ENCODE peak calls at places on chromosomes 11 and 22, in six cellular contexts. B is K562, U is A549, Z is endothelial cell of umbilical vein, H is GM12878, Y is HepG2. G is an unnamed sample.
A peak's percentile ranks its signal among the peaks of the same experiment; 100 is the strongest.

GRCh38 chr11:34978236-34979191 is 62.1 kb downstream of the PDHX start:
- DNase-seq in B (no peak), U (no peak), Z (no peak), H (no peak), Y (no peak), G (no peak)

GRCh38 chr11:96338910-96339703 is 3.9 kb downstream of the MAML2 start:
- DNase-seq in B (peak; percentile 17), U (no peak), Z (peak; percentile 54), H (peak; percentile 87), Y (peak; percentile 25), G (peak; percentile 88)

GRCh38 chr11:64562723-64563351 is 28.2 kb upstream of the SLC22A12 start:
- DNase-seq in B (no peak), U (no peak), Z (no peak), H (no peak), Y (no peak), G (no peak)

GRCh38 chr11:118705796-118706545 is 26.5 kb upstream of the TREH start:
- DNase-seq in B (no peak), U (no peak), Z (no peak), H (no peak), Y (no peak), G (no peak)

GRCh38 chr22:37218771-37219411 is 6.6 kb upstream of the SSTR3 start:
- DNase-seq in B (no peak), U (no peak), Z (no peak), H (peak; percentile 99), Y (no peak), G (no peak)

GRCh38 chr22:28075260-28075981 is 156.4 kb upstream of the PITPNB start:
- DNase-seq in B (peak; percentile 10), U (peak; percentile 5), Z (peak; percentile 54), H (no peak), Y (peak; percentile 18), G (no peak)

GRCh38 chr11:6234314-6235031 is at the start of gene FHIP1B:
- DNase-seq in B (peak; percentile 96), U (peak; percentile 86), Z (peak; percentile 100), H (peak; percentile 99), Y (peak; percentile 99), G (peak; percentile 99)

GRCh38 chr22:29702025-29702930 is 17.5 kb upstream of the CABP7 start:
- DNase-seq in B (no peak), U (peak; percentile 30), Z (no peak), H (no peak), Y (no peak), G (no peak)

GRCh38 chr11:22875869-22876473 is 15.7 kb upstream of the CCDC179 start:
- DNase-seq in B (peak; percentile 60), U (peak; percentile 56), Z (peak; percentile 89), H (peak; percentile 38), Y (peak; percentile 85), G (peak; percentile 79)

GRCh38 chr11:119764108-119764874 is 35.3 kb upstream of the NECTIN1 start:
- DNase-seq in B (no peak), U (no peak), Z (no peak), H (no peak), Y (no peak), G (no peak)

GRCh38 chr22:40179535-40179934 is 1.8 kb downstream of the TNRC6B start:
- DNase-seq in B (no peak), U (no peak), Z (no peak), H (no peak), Y (no peak), G (no peak)

GRCh38 chr11:45279645-45280044 is 6.5 kb downstream of the SYT13 start:
- DNase-seq in B (no peak), U (no peak), Z (no peak), H (no peak), Y (no peak), G (no peak)

GRCh38 chr11:105389952-105390351 is 219.9 kb upstream of the GRIA4 start:
- DNase-seq in B (no peak), U (no peak), Z (no peak), H (no peak), Y (no peak), G (no peak)

GRCh38 chr11:250740-251299 is 14.0 kb downstream of the PSMD13 start:
- DNase-seq in B (peak; percentile 48), U (peak; percentile 30), Z (peak; percentile 61), H (no peak), Y (no peak), G (peak; percentile 72)

GRCh38 chr11:7538023-7538422 is 24.2 kb downstream of the PPFIBP2 start:
- DNase-seq in B (no peak), U (no peak), Z (no peak), H (no peak), Y (no peak), G (no peak)

GRCh38 chr11:86158716-86159669 is 85.6 kb upstream of the EED start:
- DNase-seq in B (peak; percentile 58), U (no peak), Z (no peak), H (no peak), Y (no peak), G (no peak)

GRCh38 chr11:125514336-125515101 is 18.5 kb upstream of the FEZ1 start:
- DNase-seq in B (no peak), U (no peak), Z (no peak), H (peak; percentile 92), Y (no peak), G (peak; percentile 94)

GRCh38 chr11:10893713-10894112 is 35.9 kb upstream of the ZBED5 start:
- DNase-seq in B (no peak), U (peak; percentile 18), Z (no peak), H (no peak), Y (peak; percentile 50), G (no peak)

GRCh38 chr11:81907996-81908395 is 825.7 kb downstream of the FAM181B start:
- DNase-seq in B (no peak), U (no peak), Z (no peak), H (no peak), Y (no peak), G (no peak)

GRCh38 chr22:50621491-50621880 is 6.5 kb downstream of the ARSA start:
- DNase-seq in B (no peak), U (no peak), Z (no peak), H (peak; percentile 69), Y (no peak), G (peak; percentile 73)

GRCh38 chr22:37079158-37079557 is 27.6 kb downstream of the KCTD17 start:
- DNase-seq in B (no peak), U (no peak), Z (no peak), H (no peak), Y (no peak), G (no peak)

GRCh38 chr11:1267441-1268100 is 41.9 kb downstream of the TOLLIP start:
- DNase-seq in B (no peak), U (no peak), Z (no peak), H (no peak), Y (no peak), G (no peak)
- TF ChIP-seq MAX in B (no peak), U (no peak), Z (no peak), H (no peak), Y (no peak), G (no peak)

DNA sequence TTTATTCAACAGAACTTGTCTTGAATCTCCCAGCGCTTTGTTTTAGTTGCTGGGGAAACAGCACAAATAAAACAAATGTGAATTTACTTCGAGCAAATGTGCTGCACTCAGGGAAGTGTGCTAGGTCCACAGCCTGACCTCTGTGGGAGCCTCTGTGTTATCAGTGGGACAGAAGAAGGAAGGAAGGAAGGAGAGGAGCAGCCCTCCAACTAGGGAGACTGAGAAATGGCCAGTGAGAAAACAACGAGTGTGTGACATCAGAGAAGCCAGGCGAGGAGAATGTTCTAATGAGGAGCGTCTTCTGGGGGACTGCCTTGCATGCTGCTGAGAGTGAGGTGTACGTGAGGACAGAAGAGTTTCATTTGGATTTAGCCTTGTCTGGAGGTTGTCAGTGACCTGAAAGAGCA is 42.7 kb downstream of the PPP6R3 start:
- DNase-seq in B (peak; percentile 41), U (no peak), Z (peak; percentile 98), H (no peak), Y (no peak), G (no peak)
- TF ChIP-seq MYC in B (no peak), U (no peak), Z (no peak), H (no peak), Y (no peak), G (no peak)

GRCh38 chr22:43706151-43706550 is 106.0 kb downstream of the EFCAB6 start:
- DNase-seq in B (no peak), U (no peak), Z (no peak), H (no peak), Y (no peak), G (no peak)
- TF ChIP-seq MAX in B (no peak), U (no peak), Z (no peak), H (no peak), Y (no peak), G (no peak)

GRCh38 chr11:31442086-31442485 is 67.3 kb downstream of the IMMP1L start:
- DNase-seq in B (no peak), U (no peak), Z (peak; percentile 14), H (no peak), Y (peak; percentile 4), G (no peak)

GRCh38 chr11:31441296-31441695 is 68.1 kb downstream of the IMMP1L start:
- DNase-seq in B (no peak), U (no peak), Z (no peak), H (no peak), Y (no peak), G (no peak)

GRCh38 chr11:31443802-31444201 is 65.6 kb downstream of the IMMP1L start:
- DNase-seq in B (no peak), U (no peak), Z (no peak), H (no peak), Y (no peak), G (no peak)

GRCh38 chr11:31437742-31438435 is 68.2 kb downstream of the DNAJC24 start:
- DNase-seq in B (no peak), U (no peak), Z (no peak), H (no peak), Y (no peak), G (no peak)
- TF ChIP-seq MYC in B (no peak), U (no peak), Z (no peak), H (no peak), Y (no peak), G (no peak)

DNA sequence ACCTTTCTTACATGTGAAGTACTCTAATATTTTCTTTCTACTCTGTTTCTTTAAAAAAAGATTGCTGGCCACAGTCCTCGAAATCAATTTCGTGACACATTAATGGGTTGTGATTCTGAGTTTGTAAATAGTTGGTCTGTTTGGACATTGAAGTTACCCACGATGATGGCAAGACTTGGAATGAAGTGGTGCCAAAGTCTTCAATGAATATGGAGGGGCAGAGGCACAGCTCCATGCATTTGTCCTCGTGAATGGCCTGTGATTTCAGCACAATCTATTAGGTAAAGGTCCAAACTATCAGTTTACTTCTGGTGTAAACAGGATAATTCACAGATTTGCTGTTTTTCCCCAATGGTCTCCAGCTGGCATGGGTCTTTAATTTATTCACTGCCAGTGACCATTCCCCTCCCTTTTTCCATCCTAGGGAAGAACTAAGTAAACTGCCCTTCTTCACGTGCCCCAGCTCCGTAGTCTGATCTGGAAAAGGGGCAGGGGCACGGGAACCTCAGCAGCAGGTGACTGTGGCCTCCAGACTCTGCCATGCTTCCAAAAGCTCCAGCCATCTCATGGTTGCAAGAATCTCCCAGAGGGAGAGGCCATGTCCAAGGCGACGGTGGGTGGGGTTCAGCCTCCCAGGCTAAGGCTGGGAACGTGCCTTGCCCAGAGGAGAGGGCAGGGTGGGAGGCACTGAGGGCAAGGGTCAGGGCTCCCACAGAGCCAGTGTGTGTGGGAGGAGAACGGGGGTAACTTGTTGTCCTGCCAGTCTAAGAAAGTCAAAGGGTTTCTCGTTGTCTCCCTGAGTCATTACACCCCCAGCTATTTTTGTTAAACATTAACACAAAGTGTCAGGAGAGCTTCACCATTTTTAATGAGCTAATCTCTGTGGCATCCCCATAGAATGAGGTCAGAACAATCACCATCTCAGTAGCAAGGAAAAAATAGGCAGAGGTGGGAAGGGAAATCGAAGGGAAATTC is 16.9 kb upstream of the PEX26 start:
- DNase-seq in B (no peak), U (peak; percentile 74), Z (no peak), H (no peak), Y (peak; percentile 88), G (no peak)
- TF ChIP-seq MAX in B (no peak), U (peak; percentile 66), Z (no peak), H (no peak), Y (peak; percentile 42), G (no peak)

G was measured in NB4.